ENCODE peak calls at places on chromosome 4, in nine cellular contexts. P is T-helper 17 cell; Z is endothelial cell; X is AG08396; K is stimulated activated naive B cell treated with anti-CD40 and anti-IgM and Interleukin-4, amounts not matched to agents 10 μg/mL and 1 μg/mL and 100 μg/mL, for 72 hours; A is WTC11; D is ACHN; C is lower leg skin; U is DMS53. J is an unnamed sample.

GRCh38 chr4:183589710-183590109 is 69.3 kb downstream of the RWDD4 start:
- DNase-seq in P (no peak), Z (no peak), X (no peak), K (no peak), A (no peak), D (no peak), C (no peak), U (no peak), J (no peak)

GRCh38 chr4:74610491-74610890 is 165.6 kb downstream of the AREG start:
- DNase-seq in P (no peak), Z (no peak), X (no peak), K (no peak), A (no peak), D (no peak), C (no peak), U (no peak), J (no peak)

GRCh38 chr4:143768007-143768591 is 67.6 kb upstream of the FREM3 start:
- DNase-seq in P (no peak), Z (no peak), X (no peak), K (no peak), A (no peak), D (no peak), C (peak), U (no peak), J (no peak)

GRCh38 chr4:169724251-169724650 is 33.5 kb downstream of the HPF1 start:
- DNase-seq in P (no peak), Z (no peak), X (peak), K (no peak), A (no peak), D (no peak), C (no peak), U (no peak), J (no peak)

GRCh38 chr4:44145868-44146267 is 302.7 kb downstream of the KCTD8 start:
- DNase-seq in P (no peak), Z (no peak), X (no peak), K (no peak), A (no peak), D (no peak), C (no peak), U (peak), J (no peak)

GRCh38 chr4:3248811-3249661 is at the start of gene MSANTD1:
- DNase-seq in P (no peak), Z (no peak), X (peak), K (no peak), A (no peak), D (no peak), C (no peak), U (peak), J (no peak)

GRCh38 chr4:69874507-69874906 is 14.6 kb upstream of the SULT1E1 start:
- DNase-seq in P (no peak), Z (no peak), X (no peak), K (no peak), A (no peak), D (no peak), C (no peak), U (no peak), J (no peak)

GRCh38 chr4:123995939-123996338 is 599.3 kb downstream of the SPRY1 start:
- DNase-seq in P (no peak), Z (no peak), X (peak), K (no peak), A (no peak), D (no peak), C (no peak), U (no peak), J (no peak)

GRCh38 chr4:156109943-156110925 is 156.6 kb upstream of the CTSO start:
- DNase-seq in P (no peak), Z (no peak), X (peak), K (no peak), A (peak), D (no peak), C (peak), U (peak), J (no peak)

GRCh38 chr4:98642991-98643426 is 15.4 kb downstream of the TSPAN5 start:
- DNase-seq in P (no peak), Z (no peak), X (no peak), K (no peak), A (no peak), D (peak), C (no peak), U (peak), J (no peak)

GRCh38 chr4:8938137-8938536 is 66.5 kb upstream of the HMX1 start:
- DNase-seq in P (no peak), Z (no peak), X (no peak), K (no peak), A (no peak), D (no peak), C (no peak), U (no peak), J (peak)

GRCh38 chr4:105637409-105638258 is 70.9 kb downstream of the INTS12 start:
- DNase-seq in P (no peak), Z (no peak), X (no peak), K (no peak), A (no peak), D (no peak), C (peak), U (peak), J (no peak)

GRCh38 chr4:18034099-18034498 is 12.5 kb upstream of the LCORL start:
- DNase-seq in P (no peak), Z (no peak), X (no peak), K (no peak), A (no peak), D (no peak), C (no peak), U (no peak), J (no peak)

GRCh38 chr4:20603671-20604313 is 96.5 kb upstream of the PACRGL start:
- DNase-seq in P (no peak), Z (no peak), X (no peak), K (no peak), A (no peak), D (peak), C (no peak), U (no peak), J (no peak)

GRCh38 chr4:22454955-22455354 is 60.9 kb downstream of the ADGRA3 start:
- DNase-seq in P (no peak), Z (no peak), X (no peak), K (no peak), A (no peak), D (no peak), C (no peak), U (no peak), J (no peak)

GRCh38 chr4:148834804-148835598 is 392.8 kb upstream of the NR3C2 start:
- DNase-seq in P (no peak), Z (no peak), X (peak), K (peak), A (no peak), D (no peak), C (no peak), U (peak), J (no peak)

GRCh38 chr4:76673361-76673760 is 224.6 kb downstream of the SOWAHB start:
- DNase-seq in P (no peak), Z (no peak), X (no peak), K (no peak), A (no peak), D (no peak), C (no peak), U (no peak), J (no peak)

GRCh38 chr4:39756159-39756558 is 58.2 kb downstream of the UBE2K start:
- DNase-seq in P (no peak), Z (no peak), X (no peak), K (no peak), A (no peak), D (no peak), C (no peak), U (no peak), J (no peak)

GRCh38 chr4:188976644-188977115 is 837.4 kb downstream of the TRIML1 start:
- DNase-seq in P (no peak), Z (no peak), X (no peak), K (no peak), A (peak), D (peak), C (no peak), U (peak), J (no peak)

GRCh38 chr4:177404980-177405379 is 37.3 kb downstream of the AGA start:
- DNase-seq in P (no peak), Z (no peak), X (no peak), K (no peak), A (no peak), D (no peak), C (no peak), U (no peak), J (no peak)

GRCh38 chr4:26235500-26235899 is 85.3 kb upstream of the RBPJ start:
- DNase-seq in P (no peak), Z (no peak), X (peak), K (no peak), A (no peak), D (no peak), C (peak), U (peak), J (no peak)

GRCh38 chr4:130028552-130028951 is 932.6 kb downstream of the C4orf33 start:
- DNase-seq in P (no peak), Z (no peak), X (no peak), K (no peak), A (no peak), D (no peak), C (no peak), U (no peak), J (no peak)

GRCh38 chr4:54482529-54482961 is 175.2 kb upstream of the KIT start:
- DNase-seq in P (no peak), Z (no peak), X (peak), K (no peak), A (no peak), D (no peak), C (no peak), U (peak), J (no peak)

GRCh38 chr4:71130827-71131603 is 137.6 kb downstream of the DCK start:
- DNase-seq in P (no peak), Z (no peak), X (peak), K (no peak), A (no peak), D (peak), C (no peak), U (peak), J (no peak)

GRCh38 chr4:110033994-110034393 is 121.3 kb downstream of the EGF start:
- DNase-seq in P (no peak), Z (no peak), X (no peak), K (peak), A (no peak), D (no peak), C (peak), U (no peak), J (peak)

J was measured in esophagus muscularis mucosa.